ENCODE peak calls at places on chromosomes 16 and 17, in five cellular contexts. C, Z, A, Q and H are unnamed samples. For H3K27me3, the result is how much of the 10 kb centered on the place peaks cover.

GRCh38 chr17:45043268-45043681 is 8.2 kb downstream of the DCAKD start:
- DNase-seq in Q (no peak), Z (no peak), A (no peak), C (no peak), H (no peak)

GRCh38 chr17:64081802-64082799 is 47.8 kb downstream of the ERN1 start:
- DNase-seq in Z (peak), C (no peak), Q (no peak), A (no peak), H (no peak)

GRCh38 chr17:44850025-44850424 is 2.3 kb downstream of the HIGD1B start:
- DNase-seq in Q (no peak), Z (no peak), A (no peak), C (no peak), H (no peak)

GRCh38 chr17:66466933-66467367 is 164.5 kb downstream of the PRKCA start:
- DNase-seq in Z (peak), A (no peak), C (peak), Q (peak), H (no peak)

GRCh38 chr17:65556014-65556909 is 5.2 kb downstream of the AXIN2 start:
- DNase-seq in Z (peak), A (no peak), C (peak), Q (peak), H (peak)

GRCh38 chr17:1329745-1330343 is 50.4 kb downstream of the TRARG1 start:
- DNase-seq in Q (no peak), A (no peak), Z (no peak), C (peak), H (no peak)

GRCh38 chr17:69069289-69069688 is 8.6 kb upstream of the ABCA9 start:
- DNase-seq in Z (no peak), Q (no peak), C (no peak), A (no peak), H (no peak)

GRCh38 chr17:2120550-2121335 is 65.8 kb downstream of the HIC1 start:
- DNase-seq in C (no peak), Q (no peak), Z (no peak), A (no peak), H (peak)

GRCh38 chr17:80786470-80786869 is 205.2 kb upstream of the CHMP6 start:
- DNase-seq in A (no peak), Q (no peak), C (no peak), Z (no peak), H (peak)

GRCh38 chr17:35726609-35727460 is 4.6 kb upstream of the RASL10B start:
- DNase-seq in Q (peak), C (peak), A (no peak), Z (no peak), H (peak)

GRCh38 chr17:55175788-55176425 is 88.9 kb upstream of the HLF start:
- DNase-seq in C (no peak), Z (no peak), A (no peak), Q (no peak), H (no peak)

GRCh38 chr17:5500804-5501391 is 14.5 kb downstream of the MIS12 start:
- DNase-seq in C (no peak), A (peak), Z (no peak), Q (peak), H (peak)

GRCh38 chr16:88705076-88705684 is 1.0 kb downstream of the RNF166 start:
- DNase-seq in Z (no peak), C (no peak), Q (no peak), A (no peak), H (no peak)

GRCh38 chr17:78342438-78343098 is 17.3 kb downstream of the SOCS3 start:
- DNase-seq in C (no peak), A (peak), Z (peak), Q (peak), H (peak)

GRCh38 chr17:31754239-31754945 is 104.7 kb downstream of the COPRS start:
- DNase-seq in Q (no peak), Z (peak), C (peak), A (no peak), H (no peak)

GRCh38 chr16:54432481-54433229 is 146.1 kb upstream of the IRX3 start:
- DNase-seq in Z (no peak), Q (no peak), A (no peak), C (no peak), H (no peak)

GRCh38 chr17:61412860-61413653 is 13.4 kb downstream of the TBX2 start:
- DNase-seq in Z (no peak), C (peak), A (peak), Q (no peak), H (no peak)

GRCh38 chr17:7782237-7782636 is 51.8 kb upstream of the KDM6B start:
- DNase-seq in A (no peak), Q (no peak), Z (no peak), C (no peak), H (no peak)

GRCh38 chr17:31385428-31386285 is 5.8 kb upstream of the RAB11FIP4 start:
- DNase-seq in Z (no peak), Q (no peak), A (no peak), C (no peak), H (no peak)

GRCh38 chr16:11057696-11058345 is 113.5 kb downstream of the CLEC16A start:
- DNase-seq in Z (no peak), Q (no peak), A (no peak), C (no peak), H (no peak)

GRCh38 chr16:84239910-84240309 is at the start of gene KCNG4:
- DNase-seq in Z (no peak), A (no peak), Q (no peak), C (no peak), H (no peak)

GRCh38 chr16:88558457-88559442 is 11.5 kb upstream of the ZC3H18 start:
- DNase-seq in Z (peak), A (no peak), Q (peak), C (peak), H (peak)

GRCh38 chr17:50423553-50424159 is 2.4 kb upstream of the ACSF2 start:
- DNase-seq in C (peak), Z (peak), A (no peak), Q (peak), H (no peak)

GRCh38 chr16:53664724-53665345 is 38.8 kb downstream of the RPGRIP1L start:
- DNase-seq in A (no peak), C (no peak), Q (no peak), Z (no peak), H (no peak)

GRCh38 chr16:66429290-66429962 is 2.3 kb downstream of the BEAN1 start:
- DNase-seq in Z (no peak), Q (no peak), A (no peak), C (no peak), H (peak)

GRCh38 chr16:66427036-66427446 is at the start of gene BEAN1:
- DNase-seq in Z (no peak), A (no peak), Q (no peak), C (no peak), H (no peak)

GRCh38 chr16:66428682-66429251 is 1.7 kb downstream of the BEAN1 start:
- DNase-seq in C (no peak), Z (no peak), Q (no peak), A (no peak), H (peak)

GRCh38 chr16:66427451-66427860 is 361 bp downstream of the BEAN1 start:
- DNase-seq in A (no peak), Z (no peak), C (no peak), Q (no peak), H (peak)

DNA sequence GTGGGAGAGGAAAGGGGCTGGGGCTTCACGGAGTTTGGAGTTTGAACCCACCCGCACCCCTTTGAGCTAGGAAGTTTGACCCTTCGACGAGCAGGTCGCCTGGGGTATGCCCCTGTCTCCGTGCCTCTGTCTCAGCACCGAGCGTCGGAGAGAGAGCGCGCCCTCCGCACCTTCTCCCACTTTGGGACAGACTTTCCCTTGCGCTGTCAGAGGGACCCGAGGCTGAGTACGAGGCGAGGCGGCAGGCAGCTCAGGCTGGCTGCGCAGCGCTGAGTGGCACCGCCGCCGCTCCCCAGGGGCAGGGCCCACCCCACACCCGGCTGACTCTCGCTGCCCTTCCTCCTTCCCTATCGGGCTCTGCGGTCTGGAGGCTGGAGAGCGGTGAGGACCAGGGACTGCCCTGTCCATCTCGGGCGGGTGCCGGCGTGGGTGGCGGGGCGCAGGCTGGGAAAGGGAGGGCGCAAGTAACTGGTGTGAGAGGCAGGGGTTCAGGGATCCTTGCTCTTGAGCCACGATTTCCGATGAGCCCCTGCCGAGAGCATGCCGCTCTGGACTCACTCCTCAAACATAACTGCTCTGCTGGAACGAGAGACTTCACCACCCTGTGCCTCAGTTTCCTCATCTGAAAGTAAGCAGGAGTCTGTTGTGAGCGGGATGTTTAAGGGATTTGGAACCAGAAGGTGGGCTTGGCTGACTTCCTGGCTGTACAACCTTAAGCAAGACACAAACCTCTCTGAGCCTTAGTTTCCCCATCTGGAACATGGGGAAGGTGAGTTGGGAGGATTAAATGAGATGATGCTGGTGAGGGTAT is 981 bp downstream of the BEAN1 start:
- DNase-seq in A (no peak), Z (no peak), C (no peak), Q (no peak), H (peak)
- H3K4me3 ChIP-seq in A (peak), Z (no peak), C (no peak), Q (peak), H (peak)

GRCh38 chr17:67585077-67585602 is 132.6 kb upstream of the NOL11 start:
- DNase-seq in Z (no peak), C (peak), A (no peak), Q (no peak), H (peak)
- H3K27me3 ChIP-seq in Z (under half), C (under half), A (under half), Q (under half), H (under half)

GRCh38 chr16:5607169-5607568 is 509.6 kb upstream of the EEF2KMT start:
- DNase-seq in C (no peak), A (no peak), Z (no peak), Q (no peak), H (no peak)

GRCh38 chr16:5603836-5604235 is 506.2 kb upstream of the EEF2KMT start:
- DNase-seq in A (no peak), C (no peak), Z (no peak), Q (no peak), H (no peak)

GRCh38 chr16:5605404-5605803 is 507.8 kb upstream of the EEF2KMT start:
- DNase-seq in Z (no peak), Q (no peak), A (no peak), C (no peak), H (no peak)

GRCh38 chr16:5604770-5605169 is 507.2 kb upstream of the EEF2KMT start:
- DNase-seq in Q (no peak), C (no peak), Z (peak), A (no peak), H (peak)
- TF ChIP-seq CTCF in Q (no peak), C (no peak), Z (peak), A (no peak), H (peak)

GRCh38 chr16:1311212-1311737 is 1.8 kb downstream of the UBE2I start:
- DNase-seq in Z (no peak), A (no peak), C (no peak), Q (no peak), H (peak)
- H3K4me3 ChIP-seq in Z (peak), A (peak), C (peak), Q (peak), H (peak)

DNA sequence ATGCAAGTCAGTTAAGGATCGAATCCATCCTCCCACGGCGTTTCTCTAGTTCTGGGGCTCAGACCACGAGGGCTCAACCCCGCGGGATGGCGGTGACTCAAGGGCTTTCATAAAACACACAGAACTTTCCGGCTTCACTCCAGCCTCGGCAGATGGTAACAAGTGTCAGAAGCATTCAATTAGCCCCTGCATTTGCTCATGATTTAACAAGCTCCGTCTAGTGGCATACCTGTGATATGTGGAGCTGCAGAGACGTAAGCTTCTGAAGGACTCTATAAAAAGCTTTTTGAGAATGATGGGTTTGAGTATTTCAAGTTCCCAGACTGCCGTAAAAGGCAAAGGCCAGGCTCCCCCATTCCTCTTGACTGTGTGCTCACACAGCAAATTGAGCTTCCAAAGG is 91.3 kb upstream of the SEC14L1 start:
- DNase-seq in Z (peak), Q (no peak), C (no peak), A (no peak), H (no peak)
- H3K27me3 ChIP-seq in Z (under half), Q (under half), C (under half), A (under half), H (under half)

DNA sequence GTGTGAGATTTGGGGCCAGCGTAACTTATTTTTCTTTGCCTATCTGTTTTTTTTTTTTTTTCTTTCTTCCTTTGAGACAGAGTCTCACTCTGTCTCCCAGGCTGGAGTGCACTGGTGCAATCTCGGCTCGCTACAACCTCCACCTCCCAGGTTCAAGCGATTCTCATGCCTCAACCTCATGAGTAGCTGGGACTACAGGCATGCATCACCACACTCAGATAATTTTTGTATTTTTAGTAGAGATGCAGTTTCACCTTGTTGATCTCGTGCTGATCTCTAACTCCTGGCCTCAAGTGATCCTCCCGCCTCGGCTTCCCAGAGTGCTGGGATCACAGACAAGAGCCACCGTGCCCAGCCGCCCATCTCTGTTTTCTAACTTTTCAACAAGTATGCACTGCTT is 63.4 kb downstream of the VPS35L start:
- DNase-seq in Z (no peak), Q (no peak), A (no peak), C (no peak), H (peak)
- TF ChIP-seq CTCF in Z (no peak), Q (no peak), A (no peak), C (no peak), H (no peak)

DNA sequence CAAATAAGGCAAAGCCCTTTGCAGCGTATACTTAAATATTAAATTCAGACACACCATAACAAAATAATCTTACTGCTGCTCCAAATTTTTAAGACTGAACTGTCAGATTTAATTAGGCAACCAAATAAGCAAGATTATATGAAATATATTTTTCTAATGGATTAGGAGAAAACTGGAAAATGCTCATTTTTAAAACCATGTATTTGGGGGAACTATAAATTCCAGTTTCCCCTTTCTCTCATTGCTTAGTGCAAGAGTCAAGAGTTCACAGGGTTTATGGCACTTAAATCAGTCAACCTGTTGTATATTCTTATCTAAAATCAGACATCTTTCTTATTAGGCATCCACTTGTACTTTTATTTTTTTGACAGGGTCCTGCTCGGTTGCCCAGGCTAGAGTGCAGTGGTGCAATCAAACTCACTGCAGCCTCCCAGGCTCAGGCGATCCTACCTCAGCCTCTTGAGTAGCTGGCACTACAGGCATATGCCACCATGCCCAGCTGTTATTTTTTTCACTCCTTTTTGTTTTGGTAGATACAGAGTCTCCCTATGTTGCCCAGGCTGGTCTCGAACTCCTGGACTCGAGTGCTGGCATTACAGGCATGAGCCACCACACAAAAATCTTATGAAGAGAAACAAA is 2.1 kb upstream of the KANSL1 start:
- DNase-seq in Q (no peak), Z (no peak), A (no peak), C (no peak), H (no peak)
- H3K4me3 ChIP-seq in Q (no peak), Z (no peak), A (peak), C (no peak), H (no peak)

DNA sequence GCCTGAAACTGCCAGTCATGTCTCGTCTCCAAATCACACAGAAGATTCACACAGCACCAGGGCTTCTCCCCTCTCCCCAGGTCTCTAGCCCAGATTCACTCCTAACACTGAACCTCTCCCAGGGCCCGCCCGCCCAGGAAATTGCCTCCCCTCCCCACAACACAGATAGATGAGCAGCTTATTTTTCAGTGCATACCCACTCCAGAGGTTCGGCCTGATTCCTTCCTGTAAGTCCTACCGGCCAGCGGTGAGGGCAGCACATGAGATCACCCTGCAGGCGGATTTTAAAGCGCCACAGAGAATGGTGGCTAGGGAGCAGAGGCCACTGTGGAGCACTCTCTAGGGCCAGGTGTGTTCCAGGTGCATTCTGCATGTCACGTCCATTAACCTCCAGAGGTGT is 301.8 kb downstream of the IRF8 start:
- DNase-seq in A (no peak), Q (no peak), C (no peak), Z (no peak), H (peak)
- H3K27me3 ChIP-seq in A (under half), Q (under half), C (under half), Z (half or more), H (under half)

GRCh38 chr16:58265480-58266052 is 29.3 kb downstream of the PRSS54 start:
- DNase-seq in A (no peak), C (no peak), Z (no peak), Q (no peak), H (no peak)
- TF ChIP-seq CTCF in A (no peak), C (no peak), Z (no peak), Q (no peak), H (no peak)